ENCODE peak calls at places on chromosomes 11 and 22, in six cellular contexts. A is IMR-90, Y is mesendoderm, D is neuronal stem cell, B is trophoblast cell, E is H1. T is an unnamed sample.

GRCh38 chr22:25722223-25723015 is 19.6 kb upstream of the MYO18B start:
- DNase-seq in A (no peak), Y (no peak), D (no peak), B (no peak), E (no peak), T (no peak)

GRCh38 chr11:96103102-96103501 is 179.2 kb upstream of the MTMR2 start:
- DNase-seq in A (peak; percentile 23), Y (no peak), D (no peak), B (no peak), E (no peak), T (no peak)

GRCh38 chr11:118211006-118211405 is 13.8 kb downstream of the JAML start:
- DNase-seq in A (no peak), Y (peak; percentile 71), D (peak; percentile 50), B (peak; percentile 66), E (peak; percentile 29), T (no peak)

GRCh38 chr22:39979048-39979447 is 15.7 kb upstream of the FAM83F start:
- DNase-seq in A (no peak), Y (no peak), D (no peak), B (no peak), E (no peak), T (no peak)

GRCh38 chr11:44305643-44306468 is 4.1 kb downstream of the ALX4 start:
- DNase-seq in A (no peak), Y (no peak), D (no peak), B (no peak), E (no peak), T (peak; percentile 52)

GRCh38 chr11:86574493-86575207 is 97.8 kb downstream of the ME3 start:
- DNase-seq in A (no peak), Y (no peak), D (no peak), B (no peak), E (no peak), T (peak; percentile 57)

GRCh38 chr11:83284501-83285051 is 1.6 kb downstream of the CCDC90B start:
- DNase-seq in A (no peak), Y (no peak), D (no peak), B (no peak), E (no peak), T (peak; percentile 13)

GRCh38 chr11:65557280-65558001 is 718 bp downstream of the LTBP3 start:
- DNase-seq in A (no peak), Y (peak; percentile 32), D (no peak), B (no peak), E (no peak), T (no peak)

GRCh38 chr11:61955416-61956135 is 5.4 kb downstream of the BEST1 start:
- DNase-seq in A (no peak), Y (peak; percentile 78), D (peak; percentile 31), B (no peak), E (peak; percentile 83), T (peak; percentile 35)

GRCh38 chr11:77479746-77480352 is 6.0 kb upstream of the PAK1 start:
- DNase-seq in A (no peak), Y (peak; percentile 56), D (no peak), B (no peak), E (no peak), T (no peak)

GRCh38 chr11:73266644-73267015 is 5.5 kb upstream of the P2RY6 start:
- DNase-seq in A (no peak), Y (no peak), D (no peak), B (no peak), E (no peak), T (no peak)

GRCh38 chr11:74255741-74256369 is 55.6 kb downstream of the P4HA3 start:
- DNase-seq in A (peak; percentile 63), Y (peak; percentile 57), D (peak; percentile 54), B (peak; percentile 32), E (peak; percentile 17), T (peak; percentile 59)

DNA sequence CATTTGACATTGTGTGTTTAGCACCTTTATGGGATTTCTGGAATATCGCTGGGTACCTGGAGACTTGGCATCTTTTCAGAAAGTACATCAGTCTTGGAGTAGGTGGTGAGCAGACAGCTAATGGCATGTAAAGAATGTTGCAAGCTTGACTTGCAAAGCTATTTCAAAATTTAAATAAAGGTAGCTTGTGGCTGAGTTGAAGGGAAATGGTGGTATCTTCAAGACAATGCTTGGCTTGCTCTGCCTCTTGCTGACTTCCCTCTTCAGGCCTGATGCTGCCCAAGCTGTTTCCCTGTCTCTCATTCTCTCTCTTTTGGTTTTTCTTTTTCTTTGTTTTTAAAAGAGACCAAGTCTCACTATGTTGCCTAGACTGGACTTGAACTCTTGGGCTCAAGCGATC is 13.2 kb downstream of the ZNRF3 start:
- DNase-seq in A (no peak), Y (peak; percentile 89), D (no peak), B (no peak), E (no peak), T (no peak)
- H3K4ac ChIP-seq in A (no peak overlapping the region), Y (peak overlapping the region; percentile 73), D (no peak overlapping the region), B (peak overlapping the region; percentile 89), E (no peak overlapping the region), T (no peak overlapping the region)

DNA sequence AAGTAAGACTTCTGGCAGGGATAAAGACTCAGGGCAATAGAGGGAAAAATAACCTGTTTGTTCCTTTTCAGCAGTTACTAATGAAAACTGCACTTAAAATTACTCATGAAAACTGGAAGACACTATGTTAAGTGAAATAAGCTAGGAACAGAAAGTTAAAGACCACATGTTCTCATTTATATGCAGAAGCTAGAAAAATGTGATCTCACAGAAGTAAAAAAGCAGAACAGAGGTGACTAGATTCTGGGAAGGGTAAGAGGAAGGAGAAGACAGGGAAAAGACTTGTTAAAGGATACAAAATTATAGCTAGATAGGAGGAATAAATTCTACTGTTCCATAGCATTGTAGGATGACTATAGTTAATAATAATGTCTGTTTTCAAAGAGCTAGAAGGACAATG is 22.2 kb downstream of the HPS5 start:
- DNase-seq in A (no peak), Y (no peak), D (no peak), B (no peak), E (no peak), T (no peak)
- H3K36me3 ChIP-seq in A (peaks cover 12% of the 10 kb centered on the region), Y (peaks cover 4% of the 10 kb centered on the region), D (peaks cover 87% of the 10 kb centered on the region), B (peaks cover 13% of the 10 kb centered on the region), E (peaks cover 28% of the 10 kb centered on the region), T (peaks cover 8% of the 10 kb centered on the region)

DNA sequence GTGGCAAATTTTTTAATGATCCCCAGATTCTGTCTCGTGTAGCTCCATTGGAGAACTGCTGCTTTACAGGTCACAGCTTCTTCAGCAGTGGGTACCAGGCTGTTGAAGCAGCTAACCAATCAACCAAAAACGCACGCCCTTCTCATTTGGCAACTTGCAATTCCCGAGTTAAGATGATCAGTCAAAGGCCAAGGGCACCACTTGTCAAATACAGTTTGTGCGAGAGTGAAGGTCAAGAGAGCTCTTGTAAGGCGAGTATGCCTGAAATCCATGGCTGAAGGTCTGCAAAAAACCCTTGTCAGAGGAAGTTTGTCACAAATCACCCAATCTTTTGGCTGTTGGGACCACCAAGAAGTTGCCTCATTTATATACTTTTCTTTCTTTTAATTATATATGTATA is 12.9 kb upstream of the PPP2R1B start:
- DNase-seq in A (no peak), Y (no peak), D (no peak), B (no peak), E (no peak), T (no peak)
- H3K4ac ChIP-seq in A (no peak overlapping the region), Y (no peak overlapping the region), D (no peak overlapping the region), B (no peak overlapping the region), E (no peak overlapping the region), T (no peak overlapping the region)

GRCh38 chr11:66626926-66627325 is 10.5 kb downstream of the RBM14 start:
- DNase-seq in A (no peak), Y (no peak), D (no peak), B (no peak), E (no peak), T (no peak)

GRCh38 chr11:66626382-66626781 is 10.0 kb downstream of the RBM14 start:
- DNase-seq in A (no peak), Y (no peak), D (no peak), B (no peak), E (no peak), T (no peak)

GRCh38 chr11:66625041-66625751 is 8.8 kb downstream of the RBM14 start:
- DNase-seq in A (no peak), Y (no peak), D (no peak), B (no peak), E (no peak), T (no peak)

GRCh38 chr11:66625752-66626149 is 9.3 kb downstream of the RBM14 start:
- DNase-seq in A (no peak), Y (no peak), D (no peak), B (no peak), E (no peak), T (no peak)

GRCh38 chr11:66624450-66624849 is 8.0 kb downstream of the RBM14 start:
- DNase-seq in A (no peak), Y (no peak), D (no peak), B (no peak), E (no peak), T (no peak)
- H3K36me3 ChIP-seq in A (peaks cover 64% of the 10 kb centered on the region), Y (peaks cover 34% of the 10 kb centered on the region), D (peaks cover 97% of the 10 kb centered on the region), B (peaks cover 46% of the 10 kb centered on the region), E (peaks cover 73% of the 10 kb centered on the region), T (peaks cover 81% of the 10 kb centered on the region)

T was measured in mesenchymal stem cell.